ENCODE peak calls at places on chromosomes 4 and X, in ten cellular contexts. Z, I, N, W, Q, R, C, B, P and D are unnamed samples.

GRCh38 chr4:122747883-122748282 is 15.4 kb downstream of the BBS12 start:
- DNase-seq in Z (no peak), I (no peak), N (no peak), W (no peak), Q (no peak), R (no peak), C (peak; percentile 91), B (no peak), P (no peak), D (no peak)

GRCh38 chrX:46444011-46444410 is 101.2 kb downstream of the ZNF674 start:
- DNase-seq in Z (no peak), I (no peak), N (peak; percentile 40), W (no peak), Q (no peak), R (peak; percentile 78), C (peak; percentile 89), B (no peak), P (no peak), D (no peak)

GRCh38 chr4:153497091-153497531 is 31.0 kb downstream of the TMEM131L start:
- DNase-seq in Z (no peak), I (no peak), N (peak; percentile 58), W (no peak), Q (no peak), R (peak; percentile 43), C (peak; percentile 70), B (no peak), P (no peak), D (no peak)

GRCh38 chr4:159400782-159401712 is 298.2 kb downstream of the RAPGEF2 start:
- DNase-seq in Z (no peak), I (no peak), N (no peak), W (no peak), Q (no peak), R (no peak), C (peak; percentile 70), B (no peak), P (no peak), D (no peak)

GRCh38 chrX:116436358-116436816 is at the start of gene SLC6A14:
- DNase-seq in Z (no peak), I (no peak), N (peak; percentile 49), W (no peak), Q (peak; percentile 42), R (no peak), C (no peak), B (no peak), P (no peak), D (no peak)

GRCh38 chr4:94590493-94590892 is 138.8 kb downstream of the PDLIM5 start:
- DNase-seq in Z (no peak), I (no peak), N (no peak), W (no peak), Q (no peak), R (no peak), C (no peak), B (no peak), P (no peak), D (no peak)

GRCh38 chr4:181877329-181877848 is 365.8 kb upstream of the TENM3 start:
- DNase-seq in Z (no peak), I (no peak), N (no peak), W (no peak), Q (no peak), R (no peak), C (peak; percentile 95), B (no peak), P (no peak), D (no peak)

GRCh38 chr4:74473155-74473811 is 28.3 kb downstream of the AREG start:
- DNase-seq in Z (no peak), I (no peak), N (peak; percentile 62), W (no peak), Q (no peak), R (peak; percentile 84), C (peak; percentile 91), B (no peak), P (no peak), D (no peak)

GRCh38 chrX:136047001-136047642 is 61.9 kb downstream of the SLC9A6 start:
- DNase-seq in Z (no peak), I (no peak), N (no peak), W (no peak), Q (no peak), R (peak; percentile 52), C (peak; percentile 42), B (no peak), P (no peak), D (no peak)

GRCh38 chrX:154751121-154751668 is 318 bp upstream of the GAB3 start:
- DNase-seq in Z (no peak), I (peak; percentile 39), N (no peak), W (no peak), Q (no peak), R (no peak), C (no peak), B (no peak), P (no peak), D (no peak)

GRCh38 chr4:185305979-185306442 is 89.7 kb downstream of the LRP2BP start:
- DNase-seq in Z (no peak), I (no peak), N (no peak), W (no peak), Q (no peak), R (peak; percentile 27), C (peak; percentile 97), B (no peak), P (no peak), D (no peak)

GRCh38 chr4:165612936-165613335 is 234.1 kb downstream of the CPE start:
- DNase-seq in Z (no peak), I (no peak), N (no peak), W (no peak), Q (no peak), R (no peak), C (no peak), B (no peak), P (no peak), D (no peak)

GRCh38 chrX:77453190-77453589 is 6.0 kb downstream of the FGF16 start:
- DNase-seq in Z (no peak), I (no peak), N (no peak), W (no peak), Q (no peak), R (no peak), C (no peak), B (no peak), P (no peak), D (no peak)

GRCh38 chrX:77450415-77450814 is 3.2 kb downstream of the FGF16 start:
- DNase-seq in Z (no peak), I (no peak), N (no peak), W (no peak), Q (no peak), R (no peak), C (no peak), B (no peak), P (no peak), D (no peak)

GRCh38 chrX:77451041-77451440 is 3.9 kb downstream of the FGF16 start:
- DNase-seq in Z (no peak), I (no peak), N (no peak), W (no peak), Q (no peak), R (peak; percentile 39), C (peak; percentile 52), B (no peak), P (no peak), D (no peak)

GRCh38 chrX:77455437-77455836 is 8.2 kb downstream of the FGF16 start:
- DNase-seq in Z (no peak), I (no peak), N (no peak), W (no peak), Q (no peak), R (no peak), C (no peak), B (no peak), P (no peak), D (no peak)
- TF ChIP-seq POLR2A in Z (no peak), I (no peak), N (no peak), W (no peak), Q (no peak), R (no peak), C (no peak), B (no peak), P (no peak), D (no peak)

GRCh38 chr4:124710911-124711310 is 1.6 kb downstream of the ANKRD50 start:
- DNase-seq in Z (no peak), I (peak; percentile 23), N (no peak), W (no peak), Q (peak; percentile 18), R (peak; percentile 50), C (no peak), B (no peak), P (no peak), D (peak; percentile 30)

GRCh38 chr4:124710253-124710849 is 2.2 kb downstream of the ANKRD50 start:
- DNase-seq in Z (no peak), I (no peak), N (no peak), W (no peak), Q (no peak), R (peak; percentile 53), C (peak; percentile 34), B (no peak), P (no peak), D (no peak)

GRCh38 chr4:124711469-124712416 is 789 bp downstream of the ANKRD50 start:
- DNase-seq in Z (no peak), I (peak; percentile 73), N (peak; percentile 41), W (no peak), Q (peak; percentile 59), R (peak; percentile 77), C (peak; percentile 79), B (peak; percentile 14), P (peak; percentile 61), D (no peak)

GRCh38 chr4:124713213-124713592 is 671 bp upstream of the ANKRD50 start:
- DNase-seq in Z (peak; percentile 71), I (peak; percentile 86), N (peak; percentile 80), W (no peak), Q (peak; percentile 76), R (peak; percentile 81), C (peak; percentile 79), B (peak; percentile 35), P (peak; percentile 64), D (peak; percentile 51)

GRCh38 chr4:124712417-124713212 is at the start of gene ANKRD50:
- DNase-seq in Z (peak; percentile 91), I (peak; percentile 94), N (peak; percentile 74), W (no peak), Q (peak; percentile 90), R (peak; percentile 96), C (peak; percentile 94), B (peak; percentile 80), P (peak; percentile 89), D (peak; percentile 97)
- TF ChIP-seq POLR2A in Z (peak; percentile 76), I (no peak), N (peak; percentile 68), W (peak; percentile 72), Q (peak; percentile 45), R (peak; percentile 68), C (peak; percentile 97), B (peak; percentile 79), P (peak; percentile 73), D (peak; percentile 38)

GRCh38 chr4:133156096-133156495 is 7.0 kb downstream of the PCDH10 start:
- DNase-seq in Z (no peak), I (no peak), N (no peak), W (no peak), Q (no peak), R (peak; percentile 26), C (no peak), B (no peak), P (no peak), D (no peak)
- TF ChIP-seq POLR2A in Z (no peak), I (no peak), N (no peak), W (no peak), Q (no peak), R (no peak), C (no peak), B (no peak), P (no peak), D (no peak)

DNA sequence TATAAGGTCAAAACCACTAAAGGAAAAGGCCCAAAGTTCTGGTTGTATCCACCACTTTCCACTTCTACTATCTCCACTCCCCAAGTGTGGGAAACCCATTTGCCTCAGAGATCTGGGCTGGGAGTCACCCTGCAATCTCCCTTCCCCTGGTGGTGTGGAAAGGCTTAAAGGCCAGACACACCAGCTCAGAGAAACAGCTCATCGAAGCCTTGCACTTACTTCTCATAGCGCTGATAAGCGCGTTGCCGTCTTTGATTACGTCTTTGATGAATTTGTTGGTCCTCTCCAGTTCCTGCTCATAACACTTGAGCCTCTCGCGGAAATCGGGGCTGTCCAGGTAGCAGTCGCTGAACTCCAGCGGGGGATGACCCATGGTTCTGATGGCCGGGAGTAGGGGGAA is 647 bp downstream of the OPHN1 start:
- DNase-seq in Z (no peak), I (no peak), N (no peak), W (no peak), Q (no peak), R (peak; percentile 33), C (peak; percentile 40), B (no peak), P (no peak), D (no peak)
- TF ChIP-seq POLR2A in Z (no peak), I (no peak), N (no peak), W (no peak), Q (no peak), R (no peak), C (no peak), B (no peak), P (no peak), D (no peak)